ENCODE peak calls at places on chromosomes 12 and 14, in seven cellular contexts. One of them, this sample, is unnamed.

GRCh38 chr14:64729386-64730060 is 25.3 kb downstream of the PLEKHG3 start:
- DNase-seq in AG04450: no peak
- DNase-seq in transverse colon: no peak
- DNase-seq in dorsolateral prefrontal cortex: peak
- DNase-seq in naive thymus-derived CD4-positive, alpha-beta T cell: no peak
- DNase-seq in thyroid gland: no peak
- DNase-seq in heart left ventricle: no peak
- DNase-seq in this sample: no peak

GRCh38 chr14:77087631-77088030 is 10.4 kb upstream of the CIPC start:
- DNase-seq in AG04450: no peak
- DNase-seq in transverse colon: no peak
- DNase-seq in dorsolateral prefrontal cortex: no peak
- DNase-seq in naive thymus-derived CD4-positive, alpha-beta T cell: no peak
- DNase-seq in thyroid gland: no peak
- DNase-seq in heart left ventricle: no peak
- DNase-seq in this sample: no peak

GRCh38 chr14:89422181-89422951 is 5.3 kb upstream of the FOXN3 start:
- DNase-seq in AG04450: no peak
- DNase-seq in transverse colon: peak
- DNase-seq in dorsolateral prefrontal cortex: no peak
- DNase-seq in naive thymus-derived CD4-positive, alpha-beta T cell: no peak
- DNase-seq in thyroid gland: peak
- DNase-seq in heart left ventricle: no peak
- DNase-seq in this sample: no peak

GRCh38 chr12:95653761-95654546 is 102.7 kb upstream of the USP44 start:
- DNase-seq in AG04450: peak
- DNase-seq in transverse colon: no peak
- DNase-seq in dorsolateral prefrontal cortex: no peak
- DNase-seq in naive thymus-derived CD4-positive, alpha-beta T cell: peak
- DNase-seq in thyroid gland: no peak
- DNase-seq in heart left ventricle: peak
- DNase-seq in this sample: peak

GRCh38 chr12:92002673-92003382 is 142.8 kb downstream of the BTG1 start:
- DNase-seq in AG04450: no peak
- DNase-seq in transverse colon: no peak
- DNase-seq in dorsolateral prefrontal cortex: no peak
- DNase-seq in naive thymus-derived CD4-positive, alpha-beta T cell: no peak
- DNase-seq in thyroid gland: no peak
- DNase-seq in heart left ventricle: no peak
- DNase-seq in this sample: no peak

GRCh38 chr12:110680032-110680431 is 8.9 kb downstream of the HVCN1 start:
- DNase-seq in AG04450: no peak
- DNase-seq in transverse colon: no peak
- DNase-seq in dorsolateral prefrontal cortex: no peak
- DNase-seq in naive thymus-derived CD4-positive, alpha-beta T cell: no peak
- DNase-seq in thyroid gland: no peak
- DNase-seq in heart left ventricle: no peak
- DNase-seq in this sample: no peak

GRCh38 chr14:102282751-102283465 is 22.1 kb downstream of the MOK start:
- DNase-seq in AG04450: no peak
- DNase-seq in transverse colon: no peak
- DNase-seq in dorsolateral prefrontal cortex: no peak
- DNase-seq in naive thymus-derived CD4-positive, alpha-beta T cell: no peak
- DNase-seq in thyroid gland: no peak
- DNase-seq in heart left ventricle: no peak
- DNase-seq in this sample: no peak

GRCh38 chr12:110676171-110676570 is 12.7 kb downstream of the HVCN1 start:
- DNase-seq in AG04450: no peak
- DNase-seq in transverse colon: no peak
- DNase-seq in dorsolateral prefrontal cortex: no peak
- DNase-seq in naive thymus-derived CD4-positive, alpha-beta T cell: no peak
- DNase-seq in thyroid gland: no peak
- DNase-seq in heart left ventricle: no peak
- DNase-seq in this sample: no peak

GRCh38 chr14:75335588-75335987 is 57.0 kb downstream of the FOS start:
- DNase-seq in AG04450: no peak
- DNase-seq in transverse colon: no peak
- DNase-seq in dorsolateral prefrontal cortex: no peak
- DNase-seq in naive thymus-derived CD4-positive, alpha-beta T cell: no peak
- DNase-seq in thyroid gland: no peak
- DNase-seq in heart left ventricle: no peak
- DNase-seq in this sample: no peak
- H3K27ac ChIP-seq in AG04450: no peak
- H3K27ac ChIP-seq in transverse colon: peak
- H3K27ac ChIP-seq in dorsolateral prefrontal cortex: no peak
- H3K27ac ChIP-seq in naive thymus-derived CD4-positive, alpha-beta T cell: no peak
- H3K27ac ChIP-seq in thyroid gland: no peak
- H3K27ac ChIP-seq in heart left ventricle: no peak
- H3K27ac ChIP-seq in this sample: no peak

GRCh38 chr12:100115291-100115690 is 27.4 kb downstream of the BLTP3B start:
- DNase-seq in AG04450: no peak
- DNase-seq in transverse colon: no peak
- DNase-seq in dorsolateral prefrontal cortex: no peak
- DNase-seq in naive thymus-derived CD4-positive, alpha-beta T cell: no peak
- DNase-seq in thyroid gland: no peak
- DNase-seq in heart left ventricle: no peak
- DNase-seq in this sample: no peak
- H3K27ac ChIP-seq in AG04450: no peak
- H3K27ac ChIP-seq in transverse colon: no peak
- H3K27ac ChIP-seq in dorsolateral prefrontal cortex: no peak
- H3K27ac ChIP-seq in naive thymus-derived CD4-positive, alpha-beta T cell: no peak
- H3K27ac ChIP-seq in thyroid gland: no peak
- H3K27ac ChIP-seq in heart left ventricle: no peak
- H3K27ac ChIP-seq in this sample: no peak

DNA sequence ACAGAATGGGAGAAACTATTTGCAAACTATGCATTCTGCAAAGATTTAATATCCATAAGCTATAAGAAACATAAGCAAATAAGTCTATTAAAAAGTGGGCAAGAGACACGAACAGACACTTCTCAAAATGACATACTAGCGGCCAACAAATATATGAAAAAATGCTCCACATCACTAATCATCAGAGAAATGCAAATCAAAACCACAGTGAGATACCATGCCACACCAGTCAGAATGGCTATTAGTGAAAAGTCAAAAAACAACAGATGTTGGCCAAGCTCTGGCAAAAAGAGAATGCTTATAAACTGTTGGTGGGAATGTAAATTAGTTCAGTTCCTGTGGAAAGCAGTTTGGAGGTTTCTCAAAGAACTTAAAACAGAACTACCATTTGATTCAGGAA is 121.3 kb downstream of the KCNMB4 start:
- DNase-seq in AG04450: no peak
- DNase-seq in transverse colon: no peak
- DNase-seq in dorsolateral prefrontal cortex: no peak
- DNase-seq in naive thymus-derived CD4-positive, alpha-beta T cell: no peak
- DNase-seq in thyroid gland: no peak
- DNase-seq in heart left ventricle: no peak
- DNase-seq in this sample: no peak
- H3K27ac ChIP-seq in AG04450: no peak
- H3K27ac ChIP-seq in transverse colon: no peak
- H3K27ac ChIP-seq in dorsolateral prefrontal cortex: no peak
- H3K27ac ChIP-seq in naive thymus-derived CD4-positive, alpha-beta T cell: no peak
- H3K27ac ChIP-seq in thyroid gland: no peak
- H3K27ac ChIP-seq in heart left ventricle: no peak
- H3K27ac ChIP-seq in this sample: no peak

DNA sequence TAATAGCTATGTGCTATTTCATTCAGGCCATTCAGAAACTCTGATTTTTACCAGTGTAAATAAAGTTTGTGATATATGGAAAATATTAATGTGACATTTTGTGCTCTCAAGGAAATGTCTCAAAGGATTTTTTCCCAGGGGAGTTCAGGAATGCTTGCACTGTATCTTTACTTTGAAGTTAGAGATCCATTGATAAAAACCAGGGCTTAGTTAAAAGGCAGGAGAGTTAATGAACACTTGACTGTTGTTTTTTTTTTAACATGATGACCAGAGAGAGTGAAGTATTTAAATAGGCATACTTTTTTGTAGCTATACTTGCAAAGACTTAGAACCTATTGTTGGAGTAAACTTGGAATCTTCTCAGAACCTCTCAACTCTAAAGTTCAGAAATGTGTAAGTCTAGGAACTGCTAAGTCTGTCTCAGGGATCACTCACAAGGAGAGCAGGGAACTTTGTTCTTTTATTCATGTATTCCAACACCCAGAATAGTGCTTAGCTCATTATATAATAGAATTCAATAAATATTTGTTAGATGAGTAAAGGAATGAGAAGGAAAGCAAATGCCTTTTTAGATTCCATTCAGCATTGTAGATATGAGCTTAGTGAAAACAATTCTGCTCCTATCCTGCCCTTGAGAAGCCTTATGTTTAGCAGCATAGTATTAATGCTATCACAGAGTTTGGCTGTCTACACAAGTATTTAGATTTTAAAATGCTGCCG is 117.5 kb downstream of the DAAM1 start:
- DNase-seq in AG04450: no peak
- DNase-seq in transverse colon: no peak
- DNase-seq in dorsolateral prefrontal cortex: no peak
- DNase-seq in naive thymus-derived CD4-positive, alpha-beta T cell: no peak
- DNase-seq in thyroid gland: no peak
- DNase-seq in heart left ventricle: no peak
- DNase-seq in this sample: no peak
- H3K27ac ChIP-seq in AG04450: no peak
- H3K27ac ChIP-seq in transverse colon: no peak
- H3K27ac ChIP-seq in dorsolateral prefrontal cortex: no peak
- H3K27ac ChIP-seq in naive thymus-derived CD4-positive, alpha-beta T cell: no peak
- H3K27ac ChIP-seq in thyroid gland: peak
- H3K27ac ChIP-seq in heart left ventricle: peak
- H3K27ac ChIP-seq in this sample: peak

GRCh38 chr12:47362131-47362686 is 282.4 kb upstream of the AMIGO2 start:
- DNase-seq in AG04450: no peak
- DNase-seq in transverse colon: no peak
- DNase-seq in dorsolateral prefrontal cortex: no peak
- DNase-seq in naive thymus-derived CD4-positive, alpha-beta T cell: no peak
- DNase-seq in thyroid gland: no peak
- DNase-seq in heart left ventricle: no peak
- DNase-seq in this sample: no peak
- H3K27ac ChIP-seq in AG04450: no peak
- H3K27ac ChIP-seq in transverse colon: peak
- H3K27ac ChIP-seq in dorsolateral prefrontal cortex: no peak
- H3K27ac ChIP-seq in naive thymus-derived CD4-positive, alpha-beta T cell: peak
- H3K27ac ChIP-seq in thyroid gland: no peak
- H3K27ac ChIP-seq in heart left ventricle: no peak
- H3K27ac ChIP-seq in this sample: no peak

GRCh38 chr14:58812050-58812690 is 174.4 kb downstream of the DACT1 start:
- DNase-seq in AG04450: no peak
- DNase-seq in transverse colon: no peak
- DNase-seq in dorsolateral prefrontal cortex: no peak
- DNase-seq in naive thymus-derived CD4-positive, alpha-beta T cell: no peak
- DNase-seq in thyroid gland: no peak
- DNase-seq in heart left ventricle: no peak
- DNase-seq in this sample: no peak
- H3K27ac ChIP-seq in AG04450: no peak
- H3K27ac ChIP-seq in transverse colon: no peak
- H3K27ac ChIP-seq in dorsolateral prefrontal cortex: no peak
- H3K27ac ChIP-seq in naive thymus-derived CD4-positive, alpha-beta T cell: no peak
- H3K27ac ChIP-seq in thyroid gland: no peak
- H3K27ac ChIP-seq in heart left ventricle: no peak
- H3K27ac ChIP-seq in this sample: no peak

GRCh38 chr12:132480620-132481132 is 9.3 kb upstream of the FBRSL1 start:
- DNase-seq in AG04450: no peak
- DNase-seq in transverse colon: no peak
- DNase-seq in dorsolateral prefrontal cortex: no peak
- DNase-seq in naive thymus-derived CD4-positive, alpha-beta T cell: no peak
- DNase-seq in thyroid gland: no peak
- DNase-seq in heart left ventricle: no peak
- DNase-seq in this sample: no peak

GRCh38 chr12:132482771-132483170 is 7.2 kb upstream of the FBRSL1 start:
- DNase-seq in AG04450: no peak
- DNase-seq in transverse colon: no peak
- DNase-seq in dorsolateral prefrontal cortex: no peak
- DNase-seq in naive thymus-derived CD4-positive, alpha-beta T cell: no peak
- DNase-seq in thyroid gland: no peak
- DNase-seq in heart left ventricle: no peak
- DNase-seq in this sample: no peak

GRCh38 chr12:132483208-132483607 is 6.7 kb upstream of the FBRSL1 start:
- DNase-seq in AG04450: no peak
- DNase-seq in transverse colon: no peak
- DNase-seq in dorsolateral prefrontal cortex: no peak
- DNase-seq in naive thymus-derived CD4-positive, alpha-beta T cell: no peak
- DNase-seq in thyroid gland: no peak
- DNase-seq in heart left ventricle: no peak
- DNase-seq in this sample: no peak

GRCh38 chr12:132481345-132481744 is 8.6 kb upstream of the FBRSL1 start:
- DNase-seq in AG04450: no peak
- DNase-seq in transverse colon: no peak
- DNase-seq in dorsolateral prefrontal cortex: no peak
- DNase-seq in naive thymus-derived CD4-positive, alpha-beta T cell: no peak
- DNase-seq in thyroid gland: no peak
- DNase-seq in heart left ventricle: no peak
- DNase-seq in this sample: no peak

DNA sequence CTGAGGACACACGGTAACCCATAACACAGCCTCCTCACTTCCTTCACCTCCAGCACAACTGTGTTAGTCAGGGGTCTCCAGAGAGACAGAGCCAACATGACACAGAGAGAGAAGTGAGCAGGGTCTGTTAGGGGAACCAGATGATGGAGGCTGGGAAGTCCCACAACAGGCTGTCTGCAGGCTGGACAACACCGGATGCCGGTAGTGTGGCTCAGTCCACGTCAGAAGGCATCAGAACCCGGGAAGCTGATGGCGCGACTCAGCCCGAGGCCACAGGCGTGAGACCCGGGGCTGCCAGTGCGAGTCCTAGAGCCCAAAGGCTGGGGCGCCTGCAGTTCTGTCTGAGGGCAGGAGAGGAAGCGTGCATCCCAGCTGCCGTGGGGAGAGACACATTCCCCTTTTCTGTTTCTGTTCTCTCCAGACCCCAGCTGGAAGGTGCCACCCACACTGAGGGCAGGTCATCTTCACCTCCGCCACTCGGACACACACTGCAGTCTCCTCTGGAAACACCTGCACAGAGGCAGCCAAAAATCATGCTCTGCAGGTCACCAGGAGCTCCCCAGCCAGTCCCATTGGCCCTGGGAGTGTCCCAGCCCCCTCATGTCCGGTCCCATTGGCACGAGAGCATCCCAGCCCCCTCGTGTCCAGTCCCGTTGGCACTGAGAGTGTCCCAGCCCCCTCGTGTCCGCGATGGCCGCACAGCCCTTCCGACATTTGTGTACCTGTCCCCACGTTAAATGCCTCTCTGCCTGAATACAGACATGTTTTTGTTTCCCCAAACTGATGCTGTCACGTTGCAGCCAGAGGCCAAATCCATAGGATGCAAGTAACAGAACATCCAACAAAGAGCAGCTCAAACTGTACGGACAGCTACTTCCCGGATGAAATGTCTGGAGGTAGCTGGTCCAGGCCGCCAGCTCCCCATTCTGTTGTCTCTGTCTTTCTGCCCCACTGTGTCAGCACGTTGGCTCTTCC is 7.9 kb upstream of the FBRSL1 start:
- DNase-seq in AG04450: no peak
- DNase-seq in transverse colon: no peak
- DNase-seq in dorsolateral prefrontal cortex: no peak
- DNase-seq in naive thymus-derived CD4-positive, alpha-beta T cell: no peak
- DNase-seq in thyroid gland: no peak
- DNase-seq in heart left ventricle: no peak
- DNase-seq in this sample: no peak
- H3K27ac ChIP-seq in AG04450: no peak
- H3K27ac ChIP-seq in transverse colon: no peak
- H3K27ac ChIP-seq in dorsolateral prefrontal cortex: no peak
- H3K27ac ChIP-seq in naive thymus-derived CD4-positive, alpha-beta T cell: no peak
- H3K27ac ChIP-seq in thyroid gland: no peak
- H3K27ac ChIP-seq in heart left ventricle: no peak
- H3K27ac ChIP-seq in this sample: no peak

GRCh38 chr12:89831696-89832095 is 123.1 kb upstream of the ATP2B1 start:
- DNase-seq in AG04450: no peak
- DNase-seq in transverse colon: no peak
- DNase-seq in dorsolateral prefrontal cortex: no peak
- DNase-seq in naive thymus-derived CD4-positive, alpha-beta T cell: no peak
- DNase-seq in thyroid gland: no peak
- DNase-seq in heart left ventricle: no peak
- DNase-seq in this sample: no peak
- H3K27ac ChIP-seq in AG04450: no peak
- H3K27ac ChIP-seq in transverse colon: no peak
- H3K27ac ChIP-seq in dorsolateral prefrontal cortex: no peak
- H3K27ac ChIP-seq in naive thymus-derived CD4-positive, alpha-beta T cell: no peak
- H3K27ac ChIP-seq in thyroid gland: no peak
- H3K27ac ChIP-seq in heart left ventricle: no peak
- H3K27ac ChIP-seq in this sample: no peak